ENCODE peak calls at places on chromosomes 2 and 18, in five cellular contexts. L is H9, R is H1, K is neuronal stem cell, X is mesenchymal stem cell. J is an unnamed sample.

GRCh38 chr2:199704358-199705238 is 146.4 kb downstream of the FTCDNL1 start:
- DNase-seq in L (peak; percentile 45), R (no peak), K (peak; percentile 6), X (peak; percentile 51), J (no peak)

GRCh38 chr18:44464401-44465185 is 216.1 kb upstream of the SETBP1 start:
- DNase-seq in L (no peak), R (no peak), K (peak; percentile 8), X (peak; percentile 3), J (peak; percentile 70)

GRCh38 chr18:1914489-1914888 is 656.8 kb downstream of the METTL4 start:
- DNase-seq in L (peak; percentile 65), R (no peak), K (no peak), X (no peak), J (peak; percentile 61)

GRCh38 chr2:44273596-44273995 is 1.7 kb upstream of the SLC3A1 start:
- DNase-seq in L (no peak), R (no peak), K (no peak), X (no peak), J (no peak)

GRCh38 chr2:184455616-184456015 is 142.7 kb upstream of the ZNF804A start:
- DNase-seq in L (no peak), R (no peak), K (no peak), X (no peak), J (no peak)

GRCh38 chr2:162118166-162119031 is 33.6 kb downstream of the GCG start:
- DNase-seq in L (no peak), R (no peak), K (no peak), X (peak; percentile 22), J (peak; percentile 98)

GRCh38 chr2:15159751-15160177 is 401.4 kb downstream of the NBAS start:
- DNase-seq in L (no peak), R (no peak), K (no peak), X (peak; percentile 51), J (peak; percentile 56)

GRCh38 chr18:45974088-45974536 is 7.0 kb upstream of the EPG5 start:
- DNase-seq in L (peak; percentile 46), R (no peak), K (peak; percentile 41), X (peak; percentile 75), J (peak; percentile 93)

GRCh38 chr2:18435425-18436037 is 124.9 kb downstream of the RDH14 start:
- DNase-seq in L (no peak), R (no peak), K (peak; percentile 53), X (peak; percentile 75), J (peak; percentile 61)

GRCh38 chr2:146820672-146821071 is 1024.2 kb upstream of the ACVR2A start:
- DNase-seq in L (no peak), R (no peak), K (no peak), X (peak; percentile 41), J (no peak)

GRCh38 chr2:212727751-212728150 is 189.1 kb upstream of the ERBB4 start:
- DNase-seq in L (no peak), R (no peak), K (no peak), X (no peak), J (peak; percentile 48)

GRCh38 chr2:8378016-8378810 is 303.6 kb upstream of the ID2 start:
- DNase-seq in L (no peak), R (no peak), K (no peak), X (no peak), J (no peak)

GRCh38 chr2:74138952-74139323 is 8.8 kb downstream of the BOLA3 start:
- DNase-seq in L (peak; percentile 72), R (no peak), K (no peak), X (no peak), J (no peak)

GRCh38 chr18:57141208-57142129 is 5.4 kb upstream of the BOD1L2 start:
- DNase-seq in L (no peak), R (no peak), K (no peak), X (no peak), J (no peak)

GRCh38 chr2:45287040-45287439 is 277.8 kb upstream of the SIX2 start:
- DNase-seq in L (no peak), R (no peak), K (no peak), X (no peak), J (no peak)

GRCh38 chr2:233051241-233052149 is 8.6 kb upstream of the INPP5D start:
- DNase-seq in L (peak; percentile 84), R (peak; percentile 34), K (no peak), X (peak; percentile 13), J (peak; percentile 71)

GRCh38 chr2:65562890-65563289 is 130.5 kb upstream of the SPRED2 start:
- DNase-seq in L (no peak), R (no peak), K (no peak), X (no peak), J (no peak)

GRCh38 chr2:109005686-109006204 is 16.7 kb upstream of the EDAR start:
- DNase-seq in L (no peak), R (no peak), K (no peak), X (no peak), J (no peak)

GRCh38 chr18:7415081-7415894 is 151.8 kb upstream of the PTPRM start:
- DNase-seq in L (no peak), R (no peak), K (no peak), X (peak; percentile 2), J (no peak)

GRCh38 chr2:196696423-196697073 is 57.0 kb downstream of the CCDC150 start:
- DNase-seq in L (no peak), R (no peak), K (no peak), X (peak; percentile 74), J (peak; percentile 14)

GRCh38 chr18:61943175-61943964 is 50.6 kb upstream of the RNF152 start:
- DNase-seq in L (no peak), R (no peak), K (no peak), X (peak; percentile 25), J (peak; percentile 17)

GRCh38 chr2:126704434-126705165 is 48.6 kb downstream of the GYPC start:
- DNase-seq in L (no peak), R (no peak), K (no peak), X (no peak), J (no peak)

GRCh38 chr18:26104037-26104436 is 13.6 kb upstream of the SS18 start:
- DNase-seq in L (no peak), R (no peak), K (no peak), X (no peak), J (no peak)

GRCh38 chr2:98027535-98027934 is 31.8 kb upstream of the TMEM131 start:
- DNase-seq in L (no peak), R (no peak), K (no peak), X (no peak), J (peak; percentile 78)

GRCh38 chr2:56372071-56372656 is 188.4 kb downstream of the CCDC85A start:
- DNase-seq in L (no peak), R (no peak), K (no peak), X (no peak), J (no peak)

GRCh38 chr2:121707920-121708361 is 28.7 kb downstream of the NIFK start:
- DNase-seq in L (no peak), R (no peak), K (no peak), X (no peak), J (peak; percentile 36)

GRCh38 chr2:39007875-39008504 is 112.9 kb downstream of the SOS1 start:
- DNase-seq in L (peak; percentile 39), R (no peak), K (no peak), X (no peak), J (no peak)

GRCh38 chr2:54516842-54517241 is 60.7 kb downstream of the SPTBN1 start:
- DNase-seq in L (peak; percentile 35), R (no peak), K (no peak), X (no peak), J (no peak)

GRCh38 chr2:94980406-94980805 is 45.1 kb upstream of the MAL start:
- DNase-seq in L (no peak), R (no peak), K (no peak), X (no peak), J (no peak)

GRCh38 chr2:180056367-180057118 is 49.4 kb upstream of the CWC22 start:
- DNase-seq in L (peak; percentile 76), R (peak; percentile 70), K (peak; percentile 91), X (no peak), J (no peak)

GRCh38 chr2:180062178-180062577 is 55.1 kb upstream of the CWC22 start:
- DNase-seq in L (no peak), R (no peak), K (no peak), X (no peak), J (no peak)

GRCh38 chr2:180058993-180059392 is 51.9 kb upstream of the CWC22 start:
- DNase-seq in L (no peak), R (no peak), K (no peak), X (no peak), J (no peak)

GRCh38 chr2:180061085-180061484 is 54.0 kb upstream of the CWC22 start:
- DNase-seq in L (no peak), R (no peak), K (no peak), X (no peak), J (no peak)

DNA sequence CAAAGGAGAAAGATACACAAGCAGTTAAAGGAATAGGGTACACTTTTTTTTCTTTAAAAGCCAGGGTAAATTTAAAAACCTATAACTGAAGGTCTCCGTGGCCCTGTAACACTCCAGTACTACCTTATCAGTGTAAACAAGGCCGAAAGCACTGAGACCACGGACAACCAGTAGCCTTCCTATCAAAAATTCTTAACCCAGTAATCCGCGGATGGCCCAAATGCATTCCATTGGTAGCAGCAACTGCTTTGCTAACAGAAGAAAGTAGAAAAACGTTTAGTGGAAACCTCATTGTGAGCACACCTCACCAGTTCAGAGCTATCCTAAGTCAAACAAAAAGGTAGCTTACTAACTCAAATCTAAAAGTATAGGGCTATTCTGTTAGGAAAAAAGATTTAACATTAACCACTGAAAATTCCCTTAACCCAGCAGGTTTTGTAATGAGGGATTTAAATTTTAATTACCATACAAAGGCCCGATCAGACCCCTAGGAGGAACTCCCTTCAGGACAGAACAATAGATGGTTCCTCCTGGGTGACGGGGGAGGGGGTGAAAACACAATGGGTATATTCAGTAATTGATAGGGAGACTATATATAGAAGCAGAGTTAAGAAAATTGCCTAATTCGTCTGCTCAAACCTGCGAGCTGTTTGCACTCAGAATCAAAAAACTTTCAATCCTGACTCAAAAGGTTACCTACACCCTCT is 50.8 kb upstream of the CWC22 start:
- DNase-seq in L (no peak), R (no peak), K (peak; percentile 31), X (no peak), J (no peak)
- H2BK12ac ChIP-seq in L (peak overlapping the region; percentile 95), R (peak overlapping the region; percentile 91), K (no peak overlapping the region), X (no peak overlapping the region), J (no peak overlapping the region)

DNA sequence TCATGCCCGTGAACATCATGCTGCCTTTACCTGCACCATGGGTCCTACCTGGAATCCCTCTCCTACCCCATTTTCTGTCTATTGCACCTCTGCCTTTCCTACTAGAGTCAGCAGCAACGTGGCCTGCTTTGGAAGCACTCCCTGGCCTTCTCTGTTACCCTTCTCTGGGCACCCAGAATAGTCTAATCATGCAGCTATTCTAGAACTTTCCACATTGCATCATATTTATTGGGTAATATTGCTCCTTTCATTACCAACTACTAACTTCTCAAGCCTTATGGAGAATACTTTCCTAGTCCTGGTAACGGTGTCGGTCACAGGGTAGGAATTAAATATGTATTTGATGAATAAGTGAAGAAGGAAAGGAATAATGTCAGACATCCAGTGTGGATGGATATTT is 33.3 kb upstream of the CREG2 start:
- DNase-seq in L (no peak), R (no peak), K (no peak), X (no peak), J (no peak)
- H2BK12ac ChIP-seq in L (no peak overlapping the region), R (no peak overlapping the region), K (no peak overlapping the region), X (no peak overlapping the region), J (no peak overlapping the region)

GRCh38 chr2:86634352-86634751 is 10.7 kb upstream of the RNF103 start:
- DNase-seq in L (no peak), R (no peak), K (no peak), X (peak; percentile 20), J (no peak)
- H2BK12ac ChIP-seq in L (no peak overlapping the region), R (no peak overlapping the region), K (no peak overlapping the region), X (no peak overlapping the region), J (no peak overlapping the region)

DNA sequence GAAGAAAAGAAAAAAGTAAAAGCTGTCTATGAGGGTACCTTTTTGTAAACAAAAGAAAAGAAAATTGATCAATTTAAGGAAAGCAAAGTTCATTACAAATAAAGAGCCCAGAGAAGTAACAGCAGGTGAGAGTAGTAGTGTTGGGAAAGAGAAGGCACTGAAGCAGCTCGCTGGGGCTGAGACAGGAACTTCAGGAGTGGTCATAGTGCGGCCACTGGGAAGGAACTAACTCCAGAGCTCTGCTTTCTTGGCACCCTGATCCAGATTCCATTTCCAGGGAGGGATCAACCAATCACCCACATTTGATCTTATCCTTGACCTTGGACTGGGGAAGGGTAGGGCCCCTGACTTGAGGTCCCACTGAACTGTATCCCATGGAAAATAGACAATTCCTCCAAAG is 617.6 kb downstream of the CPS1 start:
- DNase-seq in L (no peak), R (no peak), K (no peak), X (no peak), J (no peak)
- H2BK12ac ChIP-seq in L (no peak overlapping the region), R (no peak overlapping the region), K (no peak overlapping the region), X (no peak overlapping the region), J (no peak overlapping the region)